ENCODE peak calls at places on chromosomes 3 and 15, in nine cellular contexts. C is lower lobe of right lung; L is COR-L47; G is activated CD4-positive, alpha-beta T cell treated with anti-CD3 and anti-CD28 coated beads for 36 hours; U is WERI-Rb-1; D is cardiac fibroblast; M is IMR-90; Q is activated naive CD8-positive, alpha-beta T cell treated with anti-CD3 and anti-CD28 coated beads, Interleukin-2, amount 50 U/mL, for 24 hours; Y is stimulated activated CD4-positive, alpha-beta T cell treated with anti-CD3 and anti-CD28 coated beads, Interleukin-1b, Interleukin-23, amount 100 ng/mL, for 4 hours. V is an unnamed sample.

GRCh38 chr15:57273366-57273765 is 102.9 kb upstream of the CGNL1 start:
- DNase-seq in G (no peak), D (no peak), Y (no peak), U (no peak), C (no peak), M (no peak), Q (no peak), L (no peak), V (no peak)

GRCh38 chr15:85515212-85515611 is 134.8 kb downstream of the AKAP13 start:
- DNase-seq in C (no peak), U (no peak), D (peak; percentile 61), M (no peak), L (no peak), G (no peak), Q (no peak), Y (no peak), V (no peak)

GRCh38 chr3:156252656-156253055 is 132.3 kb downstream of the KCNAB1 start:
- DNase-seq in L (no peak), Y (no peak), U (peak; percentile 40), G (no peak), Q (no peak), M (peak; percentile 4), D (peak; percentile 8), C (no peak), V (no peak)

GRCh38 chr3:148718982-148719862 is 21.5 kb downstream of the AGTR1 start:
- DNase-seq in L (peak; percentile 8), D (peak; percentile 44), C (no peak), M (peak; percentile 32), G (no peak), Q (no peak), U (no peak), Y (no peak), V (no peak)

GRCh38 chr3:191502583-191502982 is 41.6 kb downstream of the PYDC2 start:
- DNase-seq in Y (no peak), U (no peak), Q (no peak), L (peak; percentile 16), G (no peak), D (no peak), M (no peak), C (no peak), V (no peak)

GRCh38 chr3:194686816-194687637 is 1.3 kb downstream of the FAM43A start:
- DNase-seq in C (peak; percentile 54), L (peak; percentile 55), G (peak; percentile 53), M (peak; percentile 58), Q (peak; percentile 30), D (peak; percentile 71), U (no peak), Y (peak; percentile 22), V (no peak)

GRCh38 chr15:99250494-99251435 is 516 bp upstream of the LRRC28 start:
- DNase-seq in D (peak; percentile 99), U (peak; percentile 98), L (peak; percentile 99), Y (peak; percentile 91), G (peak; percentile 98), C (peak; percentile 98), Q (peak; percentile 96), M (peak; percentile 99), V (peak; percentile 96)

GRCh38 chr15:63277893-63278505 is 594 bp downstream of the APH1B start:
- DNase-seq in G (no peak), Y (no peak), L (no peak), C (no peak), U (no peak), M (no peak), D (no peak), Q (no peak), V (no peak)

GRCh38 chr3:25265284-25265683 is 162.8 kb upstream of the RARB start:
- DNase-seq in C (no peak), L (no peak), G (no peak), D (no peak), Y (no peak), Q (no peak), M (no peak), U (no peak), V (no peak)

GRCh38 chr3:72177075-72178050 is 392.4 kb upstream of the PROK2 start:
- DNase-seq in Y (no peak), L (no peak), U (no peak), C (peak; percentile 65), G (peak; percentile 35), D (peak; percentile 76), Q (no peak), M (peak; percentile 13), V (peak; percentile 53)